ENCODE peak calls at places on chromosomes 11 and 22, in six cellular contexts. One of them, this sample, is unnamed.

GRCh38 chr22:39617342-39617741 is 46.8 kb downstream of the CACNA1I start:
- DNase-seq in EH: no peak
- DNase-seq in stimulated activated CD8-positive, alpha-beta memory T cell treated with anti-CD3 and anti-CD28 coated beads, Interleukin-4, amount 100 ng/mL, for 1 hour: no peak
- DNase-seq in AG04450: no peak
- DNase-seq in SK-N-SH: peak
- DNase-seq in SK-MEL-5: no peak
- DNase-seq in this sample: no peak

GRCh38 chr11:131038597-131038996 is 122.3 kb upstream of the SNX19 start:
- DNase-seq in EH: peak
- DNase-seq in stimulated activated CD8-positive, alpha-beta memory T cell treated with anti-CD3 and anti-CD28 coated beads, Interleukin-4, amount 100 ng/mL, for 1 hour: no peak
- DNase-seq in AG04450: no peak
- DNase-seq in SK-N-SH: peak
- DNase-seq in SK-MEL-5: peak
- DNase-seq in this sample: peak

GRCh38 chr11:77069336-77069968 is 2.7 kb downstream of the CAPN5 start:
- DNase-seq in EH: no peak
- DNase-seq in stimulated activated CD8-positive, alpha-beta memory T cell treated with anti-CD3 and anti-CD28 coated beads, Interleukin-4, amount 100 ng/mL, for 1 hour: no peak
- DNase-seq in AG04450: no peak
- DNase-seq in SK-N-SH: no peak
- DNase-seq in SK-MEL-5: no peak
- DNase-seq in this sample: no peak

GRCh38 chr11:14234446-14234845 is 124.5 kb downstream of the RRAS2 start:
- DNase-seq in EH: no peak
- DNase-seq in stimulated activated CD8-positive, alpha-beta memory T cell treated with anti-CD3 and anti-CD28 coated beads, Interleukin-4, amount 100 ng/mL, for 1 hour: no peak
- DNase-seq in AG04450: no peak
- DNase-seq in SK-N-SH: no peak
- DNase-seq in SK-MEL-5: no peak
- DNase-seq in this sample: no peak

GRCh38 chr11:28966951-28967350 is 858.8 kb downstream of the METTL15 start:
- DNase-seq in EH: no peak
- DNase-seq in stimulated activated CD8-positive, alpha-beta memory T cell treated with anti-CD3 and anti-CD28 coated beads, Interleukin-4, amount 100 ng/mL, for 1 hour: no peak
- DNase-seq in AG04450: no peak
- DNase-seq in SK-N-SH: no peak
- DNase-seq in SK-MEL-5: no peak
- DNase-seq in this sample: no peak

GRCh38 chr22:31286360-31287255 is 5.7 kb downstream of the PIK3IP1 start:
- DNase-seq in EH: no peak
- DNase-seq in stimulated activated CD8-positive, alpha-beta memory T cell treated with anti-CD3 and anti-CD28 coated beads, Interleukin-4, amount 100 ng/mL, for 1 hour: no peak
- DNase-seq in AG04450: no peak
- DNase-seq in SK-N-SH: no peak
- DNase-seq in SK-MEL-5: no peak
- DNase-seq in this sample: no peak

GRCh38 chr11:68643576-68643975 is 40.8 kb upstream of the GAL start:
- DNase-seq in EH: peak
- DNase-seq in stimulated activated CD8-positive, alpha-beta memory T cell treated with anti-CD3 and anti-CD28 coated beads, Interleukin-4, amount 100 ng/mL, for 1 hour: no peak
- DNase-seq in AG04450: no peak
- DNase-seq in SK-N-SH: peak
- DNase-seq in SK-MEL-5: peak
- DNase-seq in this sample: no peak

GRCh38 chr11:108538502-108538901 is 40.3 kb upstream of the POGLUT3 start:
- DNase-seq in EH: no peak
- DNase-seq in stimulated activated CD8-positive, alpha-beta memory T cell treated with anti-CD3 and anti-CD28 coated beads, Interleukin-4, amount 100 ng/mL, for 1 hour: no peak
- DNase-seq in AG04450: no peak
- DNase-seq in SK-N-SH: no peak
- DNase-seq in SK-MEL-5: no peak
- DNase-seq in this sample: no peak

GRCh38 chr11:65962136-65962564 is 616 bp downstream of the SART1 start:
- DNase-seq in EH: no peak
- DNase-seq in stimulated activated CD8-positive, alpha-beta memory T cell treated with anti-CD3 and anti-CD28 coated beads, Interleukin-4, amount 100 ng/mL, for 1 hour: no peak
- DNase-seq in AG04450: no peak
- DNase-seq in SK-N-SH: no peak
- DNase-seq in SK-MEL-5: peak
- DNase-seq in this sample: no peak

GRCh38 chr11:70578831-70579230 is 180.5 kb downstream of the CTTN start:
- DNase-seq in EH: no peak
- DNase-seq in stimulated activated CD8-positive, alpha-beta memory T cell treated with anti-CD3 and anti-CD28 coated beads, Interleukin-4, amount 100 ng/mL, for 1 hour: no peak
- DNase-seq in AG04450: no peak
- DNase-seq in SK-N-SH: peak
- DNase-seq in SK-MEL-5: no peak
- DNase-seq in this sample: no peak

GRCh38 chr22:30221121-30221992 is 25.2 kb downstream of the LIF start:
- DNase-seq in EH: no peak
- DNase-seq in stimulated activated CD8-positive, alpha-beta memory T cell treated with anti-CD3 and anti-CD28 coated beads, Interleukin-4, amount 100 ng/mL, for 1 hour: peak
- DNase-seq in AG04450: no peak
- DNase-seq in SK-N-SH: no peak
- DNase-seq in SK-MEL-5: no peak
- DNase-seq in this sample: no peak

GRCh38 chr11:118436639-118437045 is 350 bp downstream of the KMT2A start:
- DNase-seq in EH: peak
- DNase-seq in stimulated activated CD8-positive, alpha-beta memory T cell treated with anti-CD3 and anti-CD28 coated beads, Interleukin-4, amount 100 ng/mL, for 1 hour: peak
- DNase-seq in AG04450: no peak
- DNase-seq in SK-N-SH: no peak
- DNase-seq in SK-MEL-5: no peak
- DNase-seq in this sample: no peak

GRCh38 chr11:69951821-69952590 is 126.1 kb upstream of the ANO1 start:
- DNase-seq in EH: no peak
- DNase-seq in stimulated activated CD8-positive, alpha-beta memory T cell treated with anti-CD3 and anti-CD28 coated beads, Interleukin-4, amount 100 ng/mL, for 1 hour: no peak
- DNase-seq in AG04450: no peak
- DNase-seq in SK-N-SH: no peak
- DNase-seq in SK-MEL-5: no peak
- DNase-seq in this sample: no peak

GRCh38 chr11:2269601-2270321 is 627 bp downstream of the ASCL2 start:
- DNase-seq in EH: peak
- DNase-seq in stimulated activated CD8-positive, alpha-beta memory T cell treated with anti-CD3 and anti-CD28 coated beads, Interleukin-4, amount 100 ng/mL, for 1 hour: no peak
- DNase-seq in AG04450: peak
- DNase-seq in SK-N-SH: peak
- DNase-seq in SK-MEL-5: no peak
- DNase-seq in this sample: peak

This sample was measured in neural progenitor cell.